ENCODE peak calls at places on chromosomes 6 and 20, in four cellular contexts. A, M, K and F are unnamed samples.

GRCh38 chr6:33418690-33419291 is 884 bp upstream of the CUTA start:
- DNase-seq in K (no peak), M (no peak), A (peak), F (no peak)

GRCh38 chr6:33347816-33348215 is 30.3 kb upstream of the ZBTB22 start:
- DNase-seq in K (no peak), M (no peak), A (no peak), F (no peak)

GRCh38 chr20:58037631-58038030 is 190.8 kb downstream of the ANKRD60 start:
- DNase-seq in A (no peak), M (no peak), K (no peak), F (no peak)

GRCh38 chr6:106870069-106870468 is 104.5 kb downstream of the CD24 start:
- DNase-seq in M (peak), A (no peak), K (no peak), F (no peak)

GRCh38 chr20:33569290-33570094 is 79.6 kb downstream of the CBFA2T2 start:
- DNase-seq in A (no peak), M (peak), K (no peak), F (no peak)

GRCh38 chr6:79544939-79545450 is 7.8 kb upstream of the LCA5 start:
- DNase-seq in M (peak), K (peak), A (peak), F (peak)

GRCh38 chr6:33702345-33702977 is 9.0 kb downstream of the UQCC2 start:
- DNase-seq in M (peak), A (peak), K (no peak), F (peak)

GRCh38 chr6:69732045-69732444 is 64.8 kb downstream of the LMBRD1 start:
- DNase-seq in A (no peak), M (no peak), K (no peak), F (no peak)

GRCh38 chr20:37986873-37987601 is 46.2 kb downstream of the TTI1 start:
- DNase-seq in M (peak), K (no peak), A (no peak), F (no peak)

GRCh38 chr6:122393339-122393896 is 6.0 kb upstream of the HSF2 start:
- DNase-seq in A (no peak), M (no peak), K (no peak), F (no peak)

GRCh38 chr6:1787894-1788293 is 178.2 kb downstream of the FOXC1 start:
- DNase-seq in M (no peak), A (no peak), K (no peak), F (no peak)

GRCh38 chr6:17505767-17506280 is 94.3 kb upstream of the FAM8A1 start:
- DNase-seq in K (no peak), M (no peak), A (no peak), F (no peak)

GRCh38 chr6:96436398-96436797 is 85.2 kb upstream of the UFL1 start:
- DNase-seq in M (no peak), A (no peak), K (no peak), F (no peak)

GRCh38 chr20:37519508-37520416 is 1.3 kb upstream of the NNAT start:
- DNase-seq in K (no peak), M (peak), A (peak), F (peak)

GRCh38 chr6:166463363-166464067 is 80.8 kb upstream of the MPC1 start:
- DNase-seq in A (no peak), K (no peak), M (no peak), F (no peak)

GRCh38 chr20:22394583-22394982 is 189.8 kb downstream of the FOXA2 start:
- DNase-seq in K (no peak), M (no peak), A (no peak), F (no peak)

GRCh38 chr6:154874684-154875594 is 120.2 kb upstream of the TIAM2 start:
- DNase-seq in M (peak), K (no peak), A (no peak), F (no peak)

GRCh38 chr6:89297695-89298351 is 17.3 kb downstream of the GABRR2 start:
- DNase-seq in K (peak), A (peak), M (peak), F (no peak)

GRCh38 chr6:159052720-159053119 is 7.9 kb upstream of the TAGAP start:
- DNase-seq in M (no peak), K (no peak), A (no peak), F (no peak)

GRCh38 chr20:38418509-38419204 is 16.5 kb downstream of the SNHG17 start:
- DNase-seq in A (no peak), M (no peak), K (no peak), F (no peak)

GRCh38 chr6:63923139-63923739 is 287.6 kb downstream of the PHF3 start:
- DNase-seq in K (no peak), A (peak), M (peak), F (no peak)

GRCh38 chr20:14866841-14867514 is 529.6 kb upstream of the FLRT3 start:
- DNase-seq in M (peak), K (no peak), A (no peak), F (no peak)

GRCh38 chr20:49937023-49937929 is 1.1 kb downstream of the RNF114 start:
- DNase-seq in K (no peak), A (no peak), M (no peak), F (no peak)

GRCh38 chr6:18412073-18412472 is 24.9 kb downstream of the RNF144B start:
- DNase-seq in A (no peak), M (no peak), K (no peak), F (no peak)

GRCh38 chr20:3694864-3695263 is 13.1 kb upstream of the ADAM33 start:
- DNase-seq in A (no peak), K (no peak), M (no peak), F (no peak)

GRCh38 chr6:159693894-159694545 is 979 bp upstream of the SOD2 start:
- DNase-seq in K (no peak), M (peak), A (peak), F (no peak)

GRCh38 chr6:169452117-169452868 is 198.6 kb upstream of the THBS2 start:
- DNase-seq in A (peak), K (no peak), M (no peak), F (no peak)

GRCh38 chr6:27205375-27206278 is 41.9 kb upstream of the PRSS16 start:
- DNase-seq in K (no peak), M (no peak), A (peak), F (peak)

GRCh38 chr6:129981598-129981997 is 36.8 kb upstream of the L3MBTL3 start:
- DNase-seq in M (no peak), K (no peak), A (no peak), F (no peak)

GRCh38 chr6:26388014-26388413 is 5.1 kb downstream of the BTN2A2 start:
- DNase-seq in K (no peak), M (peak), A (no peak), F (no peak)

GRCh38 chr6:130769812-130770211 is 57.4 kb upstream of the SMLR1 start:
- DNase-seq in M (no peak), A (no peak), K (no peak), F (no peak)

GRCh38 chr6:73704260-73704659 is 8.3 kb downstream of the CD109 start:
- DNase-seq in K (no peak), A (no peak), M (peak), F (no peak)

GRCh38 chr6:46651766-46652165 is 852 bp downstream of the CYP39A1 start:
- DNase-seq in M (no peak), A (no peak), K (no peak), F (no peak)

DNA sequence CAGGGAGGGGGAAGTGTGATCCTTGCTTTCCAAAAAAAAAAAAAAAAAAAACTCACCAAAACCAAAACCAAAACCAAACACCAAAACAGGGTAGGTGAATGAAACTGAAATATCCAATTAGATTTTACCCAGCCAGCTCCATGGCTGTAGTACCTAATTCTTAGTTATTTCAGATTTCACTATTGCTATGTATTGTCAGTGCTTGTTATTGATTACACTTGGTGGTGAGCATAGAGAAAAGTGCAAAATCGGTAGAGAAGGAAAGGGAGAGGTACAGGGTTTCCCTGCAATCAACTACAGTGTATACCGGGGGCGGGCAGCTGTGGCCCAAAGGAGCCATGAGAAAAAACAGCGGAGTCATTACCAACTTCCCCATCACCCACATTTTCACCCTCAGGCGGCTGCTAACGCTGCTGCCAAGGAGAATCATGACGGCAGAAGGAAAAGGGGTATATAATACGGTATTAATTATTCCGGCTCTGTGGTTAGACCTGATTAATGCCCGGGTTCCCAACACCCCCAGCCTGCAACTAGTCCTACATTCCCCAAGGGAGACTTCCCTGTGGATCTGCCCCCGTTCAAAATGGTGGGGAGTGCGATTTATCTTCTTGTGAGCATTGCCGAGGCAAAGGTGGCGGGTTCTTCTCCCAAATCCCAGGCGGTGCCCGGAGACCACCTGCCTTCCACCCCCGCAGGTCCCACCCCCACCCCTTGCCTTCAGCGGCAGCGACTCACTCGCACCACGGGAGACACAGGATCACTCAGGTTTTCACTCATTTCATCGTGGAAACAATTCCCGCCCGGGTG is at the start of gene C6orf62:
- DNase-seq in A (no peak), K (peak), M (no peak), F (no peak)
- TF ChIP-seq NR2C2 in A (no peak), K (no peak), M (no peak), F (no peak)

DNA sequence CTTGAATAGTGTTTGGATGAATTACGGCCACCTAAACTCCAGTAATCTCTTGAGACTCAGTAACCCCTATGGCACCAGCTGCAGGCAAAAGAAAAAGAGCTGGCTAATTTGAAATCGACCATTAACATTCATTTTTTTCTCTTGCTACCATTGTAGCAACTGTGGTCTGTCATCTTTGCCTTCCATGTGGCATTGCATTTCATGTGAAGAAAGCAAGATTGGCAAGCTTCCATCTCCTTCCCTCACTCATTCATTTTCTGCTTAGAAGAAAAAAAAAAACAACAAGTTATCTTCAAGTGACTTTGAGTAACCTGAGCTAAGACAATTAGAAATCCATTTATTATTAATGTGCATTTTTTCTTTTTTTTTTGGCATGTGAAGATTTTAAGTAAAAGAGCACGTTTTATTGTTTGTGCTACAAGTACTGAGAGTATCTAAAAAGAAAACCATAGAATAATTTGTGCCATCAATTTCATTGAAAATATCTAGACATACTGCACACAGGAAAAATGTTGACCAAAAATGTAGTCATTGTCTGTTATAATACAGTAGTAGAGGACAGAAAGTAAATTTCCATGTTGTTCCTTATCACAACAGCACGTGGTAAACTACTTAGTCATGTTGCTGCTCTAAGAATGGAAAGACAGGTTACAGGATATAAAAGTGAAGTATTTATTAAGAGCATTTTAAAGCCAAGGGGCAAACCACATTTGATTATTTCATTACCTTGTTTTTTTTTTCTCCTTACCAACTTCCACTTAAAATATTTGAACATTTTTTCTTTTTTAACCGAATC is 88.8 kb upstream of the CEP85L start:
- DNase-seq in K (no peak), M (no peak), A (no peak), F (no peak)
- TF ChIP-seq ATF3 in K (no peak), M (no peak), A (no peak), F (no peak)

GRCh38 chr6:119043783-119044182 is 34.7 kb downstream of the FAM184A start:
- DNase-seq in K (no peak), M (no peak), A (no peak), F (no peak)

GRCh38 chr6:119044263-119044662 is 34.2 kb downstream of the FAM184A start:
- DNase-seq in M (no peak), K (no peak), A (no peak), F (no peak)

GRCh38 chr6:119040636-119041035 is 37.8 kb downstream of the FAM184A start:
- DNase-seq in M (no peak), A (no peak), K (no peak), F (no peak)

GRCh38 chr6:119040229-119040628 is 38.2 kb downstream of the FAM184A start:
- DNase-seq in K (no peak), M (no peak), A (no peak), F (no peak)

GRCh38 chr6:119043265-119043664 is 35.2 kb downstream of the FAM184A start:
- DNase-seq in M (no peak), K (no peak), A (no peak), F (no peak)
- TF ChIP-seq NR2C2 in M (no peak), K (no peak), A (no peak), F (no peak)

GRCh38 chr6:43171284-43172126 is 436 bp downstream of the SRF start:
- DNase-seq in M (no peak), K (no peak), A (peak), F (peak)
- TF ChIP-seq ATF3 in M (peak), K (no peak), A (no peak), F (no peak)

GRCh38 chr6:141393405-141394124 is 739.2 kb upstream of the GJE1 start:
- DNase-seq in K (no peak), M (no peak), A (no peak), F (no peak)

GRCh38 chr6:141394125-141394536 is 738.6 kb upstream of the GJE1 start:
- DNase-seq in M (no peak), K (no peak), A (no peak), F (no peak)

GRCh38 chr6:141394565-141395051 is 738.1 kb upstream of the GJE1 start:
- DNase-seq in A (no peak), K (no peak), M (peak), F (no peak)

GRCh38 chr6:141388666-141389065 is 744.1 kb upstream of the GJE1 start:
- DNase-seq in M (no peak), K (no peak), A (no peak), F (peak)
- TF ChIP-seq NR2C2 in M (no peak), K (no peak), A (no peak), F (no peak)

DNA sequence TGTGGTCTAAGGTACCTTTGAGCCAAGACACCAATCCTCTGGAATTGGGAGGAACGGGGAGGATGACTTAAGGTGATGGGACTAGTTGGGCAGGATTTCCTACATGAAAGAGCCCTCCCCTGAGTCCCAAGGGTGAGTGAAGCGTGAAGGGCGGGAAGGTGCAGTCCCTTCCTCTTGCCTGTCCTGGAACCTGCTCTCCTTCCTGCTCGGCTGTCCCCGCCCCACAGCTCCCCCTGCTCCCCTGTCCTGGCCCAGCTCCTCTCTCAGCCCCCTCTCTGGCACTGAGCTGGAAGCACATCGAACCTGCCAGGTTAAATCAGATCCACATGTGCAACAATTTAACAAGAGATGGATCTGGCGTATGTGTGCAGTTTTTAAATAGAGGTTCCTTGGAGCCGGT is 95.0 kb downstream of the LRFN2 start:
- DNase-seq in A (no peak), K (no peak), M (no peak), F (peak)
- TF ChIP-seq ATF3 in A (no peak), K (no peak), M (no peak), F (no peak)

GRCh38 chr6:157106487-157106886 is 216.8 kb downstream of the TMEM242 start:
- DNase-seq in M (no peak), A (no peak), K (no peak), F (no peak)
- TF ChIP-seq NR2C2 in M (no peak), A (no peak), K (no peak), F (no peak)

GRCh38 chr20:1327827-1328679 is 886 bp downstream of the SDCBP2 start:
- DNase-seq in A (no peak), K (no peak), M (peak), F (no peak)
- TF ChIP-seq ATF3 in A (no peak), K (no peak), M (no peak), F (no peak)